ENCODE peak calls at places on chromosomes 4 and X, in nine cellular contexts. One of them, this sample, is unnamed.

GRCh38 chr4:127708985-127709384 is 21.2 kb upstream of the SLC25A31 start:
- DNase-seq in neural crest cell: no peak
- DNase-seq in hypothalamus: no peak
- DNase-seq in activated gamma-delta T cell treated with Interleukin-2 at 50 U/mL for 16 hours: no peak
- DNase-seq in amniotic stem cell: no peak
- DNase-seq in activated B cell treated with CpG ODN at 0.5 μM for 24 hours: no peak
- DNase-seq in pulmonary artery endothelial cell: peak
- DNase-seq in left ventricle myocardium inferior: no peak
- DNase-seq in endodermal cell: no peak
- DNase-seq in this sample: no peak

GRCh38 chrX:66622209-66622608 is 16.7 kb downstream of the EDA2R start:
- DNase-seq in left ventricle myocardium inferior: no peak
- DNase-seq in activated gamma-delta T cell treated with Interleukin-2 at 50 U/mL for 16 hours: no peak
- DNase-seq in activated B cell treated with CpG ODN at 0.5 μM for 24 hours: no peak
- DNase-seq in neural crest cell: no peak
- DNase-seq in pulmonary artery endothelial cell: no peak
- DNase-seq in amniotic stem cell: no peak
- DNase-seq in hypothalamus: no peak
- DNase-seq in endodermal cell: no peak
- DNase-seq in this sample: no peak

GRCh38 chrX:48937065-48937907 is 18.5 kb upstream of the PIM2 start:
- DNase-seq in activated B cell treated with CpG ODN at 0.5 μM for 24 hours: peak
- DNase-seq in endodermal cell: peak
- DNase-seq in neural crest cell: no peak
- DNase-seq in pulmonary artery endothelial cell: no peak
- DNase-seq in activated gamma-delta T cell treated with Interleukin-2 at 50 U/mL for 16 hours: peak
- DNase-seq in left ventricle myocardium inferior: peak
- DNase-seq in amniotic stem cell: no peak
- DNase-seq in hypothalamus: peak
- DNase-seq in this sample: no peak

GRCh38 chr4:99763635-99764101 is 53.0 kb upstream of the DAPP1 start:
- DNase-seq in amniotic stem cell: peak
- DNase-seq in left ventricle myocardium inferior: no peak
- DNase-seq in activated B cell treated with CpG ODN at 0.5 μM for 24 hours: no peak
- DNase-seq in activated gamma-delta T cell treated with Interleukin-2 at 50 U/mL for 16 hours: no peak
- DNase-seq in endodermal cell: no peak
- DNase-seq in pulmonary artery endothelial cell: no peak
- DNase-seq in hypothalamus: no peak
- DNase-seq in neural crest cell: no peak
- DNase-seq in this sample: no peak

GRCh38 chr4:143531773-143532491 is 18.4 kb downstream of the SMARCA5 start:
- DNase-seq in neural crest cell: no peak
- DNase-seq in hypothalamus: no peak
- DNase-seq in activated gamma-delta T cell treated with Interleukin-2 at 50 U/mL for 16 hours: no peak
- DNase-seq in pulmonary artery endothelial cell: peak
- DNase-seq in amniotic stem cell: no peak
- DNase-seq in left ventricle myocardium inferior: no peak
- DNase-seq in activated B cell treated with CpG ODN at 0.5 μM for 24 hours: no peak
- DNase-seq in endodermal cell: no peak
- DNase-seq in this sample: no peak

GRCh38 chr4:5980436-5981155 is 37.6 kb downstream of the C4orf50 start:
- DNase-seq in endodermal cell: peak
- DNase-seq in hypothalamus: no peak
- DNase-seq in neural crest cell: no peak
- DNase-seq in amniotic stem cell: no peak
- DNase-seq in left ventricle myocardium inferior: no peak
- DNase-seq in activated gamma-delta T cell treated with Interleukin-2 at 50 U/mL for 16 hours: no peak
- DNase-seq in pulmonary artery endothelial cell: no peak
- DNase-seq in activated B cell treated with CpG ODN at 0.5 μM for 24 hours: no peak
- DNase-seq in this sample: no peak

GRCh38 chrX:40098264-40099045 is 697 bp upstream of the BCOR start:
- DNase-seq in pulmonary artery endothelial cell: no peak
- DNase-seq in amniotic stem cell: no peak
- DNase-seq in activated B cell treated with CpG ODN at 0.5 μM for 24 hours: peak
- DNase-seq in hypothalamus: peak
- DNase-seq in activated gamma-delta T cell treated with Interleukin-2 at 50 U/mL for 16 hours: peak
- DNase-seq in left ventricle myocardium inferior: peak
- DNase-seq in endodermal cell: peak
- DNase-seq in neural crest cell: no peak
- DNase-seq in this sample: no peak

GRCh38 chrX:81120936-81121351 is 80.8 kb downstream of the HMGN5 start:
- DNase-seq in left ventricle myocardium inferior: peak
- DNase-seq in neural crest cell: peak
- DNase-seq in pulmonary artery endothelial cell: peak
- DNase-seq in activated gamma-delta T cell treated with Interleukin-2 at 50 U/mL for 16 hours: peak
- DNase-seq in endodermal cell: peak
- DNase-seq in hypothalamus: peak
- DNase-seq in amniotic stem cell: peak
- DNase-seq in activated B cell treated with CpG ODN at 0.5 μM for 24 hours: peak
- DNase-seq in this sample: no peak

GRCh38 chr4:105547769-105548168 is 4.7 kb upstream of the ARHGEF38 start:
- DNase-seq in left ventricle myocardium inferior: no peak
- DNase-seq in hypothalamus: no peak
- DNase-seq in pulmonary artery endothelial cell: no peak
- DNase-seq in neural crest cell: no peak
- DNase-seq in amniotic stem cell: no peak
- DNase-seq in endodermal cell: no peak
- DNase-seq in activated gamma-delta T cell treated with Interleukin-2 at 50 U/mL for 16 hours: no peak
- DNase-seq in activated B cell treated with CpG ODN at 0.5 μM for 24 hours: no peak
- DNase-seq in this sample: no peak

GRCh38 chr4:76732246-76732645 is 165.7 kb downstream of the SOWAHB start:
- DNase-seq in activated B cell treated with CpG ODN at 0.5 μM for 24 hours: no peak
- DNase-seq in activated gamma-delta T cell treated with Interleukin-2 at 50 U/mL for 16 hours: no peak
- DNase-seq in neural crest cell: no peak
- DNase-seq in hypothalamus: no peak
- DNase-seq in left ventricle myocardium inferior: no peak
- DNase-seq in amniotic stem cell: no peak
- DNase-seq in pulmonary artery endothelial cell: no peak
- DNase-seq in endodermal cell: no peak
- DNase-seq in this sample: no peak

GRCh38 chrX:118631586-118631985 is 95.8 kb upstream of the IL13RA1 start:
- DNase-seq in pulmonary artery endothelial cell: no peak
- DNase-seq in amniotic stem cell: no peak
- DNase-seq in hypothalamus: no peak
- DNase-seq in left ventricle myocardium inferior: no peak
- DNase-seq in activated gamma-delta T cell treated with Interleukin-2 at 50 U/mL for 16 hours: no peak
- DNase-seq in endodermal cell: no peak
- DNase-seq in activated B cell treated with CpG ODN at 0.5 μM for 24 hours: no peak
- DNase-seq in neural crest cell: no peak
- DNase-seq in this sample: no peak

GRCh38 chrX:13266641-13267420 is 53.0 kb downstream of the ATXN3L start:
- DNase-seq in hypothalamus: no peak
- DNase-seq in pulmonary artery endothelial cell: no peak
- DNase-seq in amniotic stem cell: no peak
- DNase-seq in endodermal cell: no peak
- DNase-seq in activated B cell treated with CpG ODN at 0.5 μM for 24 hours: no peak
- DNase-seq in neural crest cell: peak
- DNase-seq in left ventricle myocardium inferior: no peak
- DNase-seq in activated gamma-delta T cell treated with Interleukin-2 at 50 U/mL for 16 hours: no peak
- DNase-seq in this sample: no peak

This sample was measured in suprapubic skin.